ENCODE peak calls at places on chromosomes 2 and 18, in eight cellular contexts. I, T, F, G, K, V, Y and D are unnamed samples.

GRCh38 chr18:58225101-58225500 is 181.1 kb downstream of the NEDD4L start:
- DNase-seq in I (no peak), T (no peak), F (no peak), G (no peak), K (no peak), V (no peak), Y (no peak), D (no peak)

GRCh38 chr2:226677080-226677479 is 122.5 kb downstream of the IRS1 start:
- DNase-seq in I (no peak), T (no peak), F (no peak), G (no peak), K (no peak), V (no peak), Y (no peak), D (no peak)

GRCh38 chr2:236840857-236841256 is 244.8 kb upstream of the COPS8 start:
- DNase-seq in I (no peak), T (no peak), F (no peak), G (no peak), K (no peak), V (no peak), Y (no peak), D (no peak)

GRCh38 chr2:218961651-218962570 is 2.4 kb downstream of the CDK5R2 start:
- DNase-seq in I (no peak), T (no peak), F (peak), G (no peak), K (no peak), V (no peak), Y (no peak), D (peak)

GRCh38 chr18:68438983-68439382 is 275.9 kb downstream of the TMX3 start:
- DNase-seq in I (peak), T (no peak), F (no peak), G (peak), K (no peak), V (peak), Y (no peak), D (no peak)

GRCh38 chr2:25373269-25373981 is 31.7 kb upstream of the DNMT3A start:
- DNase-seq in I (no peak), T (no peak), F (no peak), G (no peak), K (peak), V (no peak), Y (no peak), D (no peak)

GRCh38 chr18:30094556-30094955 is 948.0 kb downstream of the DSC3 start:
- DNase-seq in I (peak), T (no peak), F (no peak), G (peak), K (no peak), V (peak), Y (no peak), D (no peak)

GRCh38 chr2:144362401-144362800 is 157.5 kb downstream of the ZEB2 start:
- DNase-seq in I (no peak), T (peak), F (no peak), G (peak), K (no peak), V (peak), Y (no peak), D (no peak)

GRCh38 chr2:88176352-88176952 is 6.3 kb downstream of the THNSL2 start:
- DNase-seq in I (no peak), T (no peak), F (no peak), G (no peak), K (no peak), V (no peak), Y (no peak), D (no peak)

GRCh38 chr2:71336802-71337201 is 5.2 kb downstream of the ZNF638 start:
- DNase-seq in I (peak), T (no peak), F (no peak), G (peak), K (no peak), V (peak), Y (no peak), D (no peak)

GRCh38 chr18:21272016-21272582 is 30.1 kb downstream of the GREB1L start:
- DNase-seq in I (no peak), T (no peak), F (no peak), G (no peak), K (no peak), V (no peak), Y (no peak), D (no peak)

GRCh38 chr2:40039543-40039942 is 260.5 kb upstream of the THUMPD2 start:
- DNase-seq in I (no peak), T (no peak), F (no peak), G (no peak), K (no peak), V (no peak), Y (no peak), D (no peak)

GRCh38 chr2:27380626-27381556 is at the start of gene ZNF513:
- DNase-seq in I (peak), T (peak), F (peak), G (peak), K (peak), V (peak), Y (peak), D (peak)

GRCh38 chr2:189146553-189146952 is 33.0 kb downstream of the COL5A2 start:
- DNase-seq in I (no peak), T (no peak), F (no peak), G (no peak), K (no peak), V (no peak), Y (no peak), D (no peak)

GRCh38 chr2:23419171-23420090 is 34.5 kb downstream of the KLHL29 start:
- DNase-seq in I (no peak), T (peak), F (no peak), G (no peak), K (peak), V (no peak), Y (no peak), D (peak)

GRCh38 chr2:12008425-12009061 is 262.1 kb downstream of the LPIN1 start:
- DNase-seq in I (peak), T (peak), F (no peak), G (peak), K (no peak), V (peak), Y (no peak), D (no peak)

GRCh38 chr2:170236639-170237037 is 58.7 kb downstream of the MYO3B start:
- DNase-seq in I (no peak), T (no peak), F (no peak), G (no peak), K (no peak), V (no peak), Y (no peak), D (no peak)

GRCh38 chr2:54902763-54903162 is 147.5 kb downstream of the RTN4 start:
- DNase-seq in I (no peak), T (no peak), F (no peak), G (no peak), K (no peak), V (no peak), Y (no peak), D (no peak)

GRCh38 chr2:7866104-7866503 is 815.8 kb upstream of the ID2 start:
- DNase-seq in I (no peak), T (no peak), F (no peak), G (no peak), K (no peak), V (no peak), Y (no peak), D (no peak)

GRCh38 chr2:211901226-211901625 is 637.4 kb downstream of the ERBB4 start:
- DNase-seq in I (no peak), T (no peak), F (no peak), G (no peak), K (no peak), V (no peak), Y (no peak), D (no peak)

GRCh38 chr2:59684771-59685166 is 868.7 kb downstream of the BCL11A start:
- DNase-seq in I (no peak), T (no peak), F (no peak), G (no peak), K (no peak), V (no peak), Y (no peak), D (no peak)

GRCh38 chr2:226873051-226873620 is 37.3 kb downstream of the RHBDD1 start:
- DNase-seq in I (no peak), T (peak), F (no peak), G (peak), K (no peak), V (peak), Y (no peak), D (no peak)

GRCh38 chr2:196277002-196277401 is 105.6 kb upstream of the STK17B start:
- DNase-seq in I (peak), T (no peak), F (no peak), G (peak), K (no peak), V (no peak), Y (no peak), D (no peak)

GRCh38 chr18:42563995-42564394 is 551.5 kb downstream of the RIT2 start:
- DNase-seq in I (no peak), T (no peak), F (no peak), G (no peak), K (no peak), V (no peak), Y (no peak), D (no peak)

GRCh38 chr2:18999198-18999597 is 359.2 kb downstream of the OSR1 start:
- DNase-seq in I (no peak), T (no peak), F (no peak), G (no peak), K (no peak), V (no peak), Y (no peak), D (no peak)

GRCh38 chr2:234290671-234291070 is 206.2 kb downstream of the ARL4C start:
- DNase-seq in I (no peak), T (no peak), F (no peak), G (no peak), K (peak), V (no peak), Y (no peak), D (no peak)

GRCh38 chr18:11591957-11592356 is 17.4 kb upstream of the SLC35G4 start:
- DNase-seq in I (no peak), T (no peak), F (no peak), G (no peak), K (no peak), V (no peak), Y (no peak), D (no peak)

GRCh38 chr2:69154031-69154430 is 141.1 kb downstream of the ANTXR1 start:
- DNase-seq in I (peak), T (no peak), F (no peak), G (peak), K (no peak), V (peak), Y (no peak), D (no peak)

GRCh38 chr18:31241900-31242409 is 76.0 kb upstream of the DSG1 start:
- DNase-seq in I (peak), T (no peak), F (peak), G (peak), K (no peak), V (peak), Y (peak), D (no peak)

GRCh38 chr18:41881285-41881684 is 73.7 kb upstream of the PIK3C3 start:
- DNase-seq in I (peak), T (peak), F (no peak), G (peak), K (no peak), V (peak), Y (no peak), D (no peak)

GRCh38 chr2:39516347-39517101 is 79.4 kb upstream of the MAP4K3 start:
- DNase-seq in I (peak), T (no peak), F (peak), G (peak), K (peak), V (no peak), Y (no peak), D (no peak)

GRCh38 chr2:216615298-216616082 is 17.7 kb upstream of the IGFBP2 start:
- DNase-seq in I (no peak), T (no peak), F (no peak), G (no peak), K (no peak), V (no peak), Y (no peak), D (no peak)

GRCh38 chr2:241898681-241899270 is 29.2 kb downstream of the RTP5 start:
- DNase-seq in I (no peak), T (no peak), F (no peak), G (no peak), K (peak), V (no peak), Y (no peak), D (peak)

GRCh38 chr2:42747422-42747821 is 16.5 kb downstream of the OXER1 start:
- DNase-seq in I (no peak), T (no peak), F (no peak), G (no peak), K (no peak), V (no peak), Y (no peak), D (no peak)

GRCh38 chr18:22836932-22837331 is 96.2 kb upstream of the RBBP8 start:
- DNase-seq in I (no peak), T (no peak), F (no peak), G (no peak), K (no peak), V (no peak), Y (no peak), D (no peak)

GRCh38 chr18:54671291-54671881 is 80.3 kb downstream of the DYNAP start:
- DNase-seq in I (peak), T (peak), F (no peak), G (peak), K (no peak), V (peak), Y (peak), D (no peak)

GRCh38 chr2:219752731-219753130 is 125.3 kb downstream of the SLC4A3 start:
- DNase-seq in I (no peak), T (peak), F (no peak), G (peak), K (no peak), V (peak), Y (no peak), D (no peak)

GRCh38 chr2:105239924-105240323 is 1.6 kb upstream of the GPR45 start:
- DNase-seq in I (peak), T (peak), F (no peak), G (peak), K (no peak), V (peak), Y (no peak), D (no peak)

GRCh38 chr2:64913357-64913869 is 75.8 kb upstream of the SLC1A4 start:
- DNase-seq in I (no peak), T (no peak), F (no peak), G (no peak), K (peak), V (no peak), Y (no peak), D (no peak)
- TF ChIP-seq CTCF in I (no peak), T (peak), F (no peak), G (no peak), K (no peak), V (no peak), Y (peak), D (peak)

GRCh38 chr2:178301595-178302324 is 107.4 kb downstream of the OSBPL6 start:
- DNase-seq in I (no peak), T (no peak), F (no peak), G (no peak), K (no peak), V (no peak), Y (no peak), D (no peak)

GRCh38 chr2:178309541-178309940 is 115.2 kb downstream of the OSBPL6 start:
- DNase-seq in I (no peak), T (no peak), F (no peak), G (peak), K (no peak), V (no peak), Y (no peak), D (no peak)

GRCh38 chr2:178304262-178304661 is 110.0 kb downstream of the OSBPL6 start:
- DNase-seq in I (no peak), T (no peak), F (no peak), G (no peak), K (no peak), V (no peak), Y (no peak), D (no peak)

DNA sequence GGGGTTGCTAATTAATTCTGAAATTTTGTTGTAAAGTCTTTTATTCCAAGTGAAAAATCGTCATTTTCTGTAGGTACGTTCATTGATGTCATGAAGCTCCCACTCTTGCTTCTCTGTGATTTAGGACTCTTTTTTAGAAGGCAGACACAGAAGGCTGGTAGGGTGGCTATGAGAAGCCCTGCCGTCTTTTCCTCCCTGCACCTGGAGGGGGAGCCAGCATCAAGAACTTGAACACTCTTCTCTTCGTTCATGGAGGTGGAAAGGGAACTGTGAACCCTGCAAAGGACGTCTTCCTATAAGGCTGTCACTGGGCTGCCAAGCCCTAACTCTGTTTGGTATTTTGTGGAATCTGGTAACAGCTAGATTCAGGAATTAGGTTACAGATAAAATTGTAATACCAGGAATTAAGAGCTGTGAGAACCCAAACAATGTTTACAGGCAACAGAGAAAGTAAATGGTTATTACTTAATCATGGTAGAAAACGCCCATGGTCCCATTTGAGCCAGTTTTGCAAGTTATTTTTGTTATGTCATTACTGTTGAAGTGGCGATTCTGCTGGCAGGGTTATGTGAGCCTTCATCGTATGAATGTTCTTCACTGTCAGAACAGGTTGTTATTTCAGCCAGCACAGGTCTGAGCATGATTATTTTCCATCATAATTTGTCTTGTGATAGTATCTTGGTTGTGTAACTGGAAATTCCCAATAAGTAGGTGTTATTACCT is 112.2 kb downstream of the OSBPL6 start:
- DNase-seq in I (peak), T (peak), F (peak), G (peak), K (no peak), V (no peak), Y (peak), D (no peak)
- TF ChIP-seq CTCF in I (peak), T (peak), F (peak), G (peak), K (peak), V (peak), Y (peak), D (peak)

DNA sequence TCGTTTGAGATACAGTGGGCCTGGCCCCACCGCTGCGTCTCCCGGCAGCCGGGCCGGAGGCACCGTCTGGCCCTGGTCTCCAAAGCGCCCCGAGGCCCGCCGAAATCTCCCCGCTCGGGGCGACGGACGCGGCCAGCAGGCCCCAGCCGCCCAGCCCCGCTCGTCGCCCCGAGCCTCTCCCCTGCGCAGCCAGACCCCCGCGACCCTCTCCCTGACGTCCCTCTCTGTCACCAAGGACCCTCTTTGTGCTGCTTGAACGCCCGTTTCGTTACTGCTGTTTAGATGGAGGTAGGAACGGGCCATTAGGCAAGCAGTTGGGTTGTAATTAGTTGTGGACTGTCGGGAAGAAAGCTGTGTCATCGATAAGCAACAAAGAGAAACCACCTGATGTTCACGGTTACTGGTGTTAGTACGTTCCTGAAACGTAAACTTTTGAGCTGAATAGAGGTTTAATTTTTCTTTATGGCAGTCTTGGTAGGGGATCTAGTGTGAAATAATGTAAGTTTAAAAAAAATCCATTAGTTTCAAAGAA is 718 bp downstream of the UBXN4 start:
- DNase-seq in I (peak), T (peak), F (peak), G (peak), K (peak), V (peak), Y (peak), D (no peak)
- TF ChIP-seq CTCF in I (no peak), T (no peak), F (no peak), G (no peak), K (no peak), V (no peak), Y (no peak), D (peak)

DNA sequence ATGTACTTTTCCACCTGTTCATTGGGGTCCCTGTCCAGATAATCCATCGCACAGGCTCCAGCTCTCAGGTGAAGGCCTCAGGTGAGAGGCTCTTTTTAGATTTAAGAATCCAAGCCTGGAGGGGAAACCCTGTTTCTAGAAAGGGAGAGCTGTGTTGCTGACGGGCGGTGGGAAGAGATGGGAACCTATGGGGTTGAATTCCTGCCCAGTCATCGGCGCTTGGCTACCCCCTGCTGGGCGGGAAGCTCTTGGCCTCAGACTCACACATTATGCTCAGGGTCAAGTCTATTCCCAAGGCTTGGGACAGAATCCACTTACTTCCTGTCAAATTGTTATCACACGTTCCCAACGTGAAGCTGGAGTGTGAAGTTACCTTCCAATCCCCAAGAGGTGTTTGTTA is 181.9 kb upstream of the ETAA1 start:
- DNase-seq in I (peak), T (peak), F (peak), G (peak), K (peak), V (peak), Y (peak), D (peak)
- TF ChIP-seq CTCF in I (peak), T (peak), F (peak), G (peak), K (no peak), V (peak), Y (no peak), D (peak)

DNA sequence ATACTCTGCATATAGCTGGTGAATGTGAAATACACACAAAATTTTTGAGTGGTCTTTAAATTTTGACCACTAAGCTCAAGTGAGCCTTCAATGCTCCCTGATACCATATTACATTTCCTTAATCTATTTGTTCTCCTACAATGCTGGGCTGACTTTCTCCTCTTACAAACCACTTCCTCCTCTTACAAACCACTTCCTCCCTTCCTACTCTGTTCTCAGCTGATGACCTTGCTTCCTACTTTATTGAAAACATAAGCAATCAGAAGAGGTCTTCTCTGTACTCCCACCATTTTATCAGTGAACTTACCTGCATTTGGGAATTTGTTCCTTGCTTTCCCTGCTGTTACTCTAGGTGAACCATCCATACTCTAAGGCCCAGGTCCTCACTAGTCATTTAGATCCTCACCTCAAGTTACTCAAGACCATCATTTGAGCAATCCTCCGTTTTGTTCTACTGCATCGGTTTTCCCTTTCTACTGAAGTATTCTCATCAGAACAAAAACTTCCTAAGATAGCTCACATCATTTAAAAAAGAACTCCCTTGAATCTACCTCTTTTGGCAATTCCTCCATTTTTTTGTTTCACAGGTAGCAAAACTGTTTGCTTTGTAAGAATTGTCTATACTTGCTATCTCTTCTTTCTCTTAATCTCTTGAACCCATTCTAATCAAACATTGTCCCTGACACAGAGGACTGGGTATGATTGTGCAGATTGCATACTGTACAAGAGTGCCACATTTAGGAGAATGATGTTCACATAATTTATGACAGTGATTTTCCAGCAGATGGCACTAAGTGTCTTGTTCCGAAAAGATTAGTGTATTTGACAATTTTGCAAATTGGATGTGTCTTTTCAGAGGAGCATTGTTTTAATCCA is 96.5 kb downstream of the EPB41L5 start:
- DNase-seq in I (peak), T (peak), F (no peak), G (peak), K (no peak), V (peak), Y (peak), D (no peak)
- TF ChIP-seq CTCF in I (peak), T (peak), F (peak), G (peak), K (no peak), V (peak), Y (peak), D (peak)